ENCODE peak calls at places on chromosomes 11 and 22, in nine cellular contexts. V is A549, W is GM23338, T is mammary epithelial cell, Y is stomach, I is RWPE2, J is PC-9, R is heart left ventricle, P is colonic mucosa. U is an unnamed sample. For H3K4me1, the result is how much of the 10 kb centered on the place peaks cover.

GRCh38 chr11:9775393-9775780 is 111.5 kb downstream of the SWAP70 start:
- DNase-seq in V (no peak), W (peak), T (no peak), Y (no peak), I (no peak), J (no peak), R (no peak), P (no peak), U (no peak)

GRCh38 chr11:123800041-123800440 is 6.1 kb downstream of the OR6M1 start:
- DNase-seq in V (no peak), W (no peak), T (no peak), Y (no peak), I (no peak), J (no peak), R (no peak), P (no peak), U (no peak)

GRCh38 chr11:121426476-121427454 is 25.3 kb upstream of the SORL1 start:
- DNase-seq in V (peak), W (peak), T (no peak), Y (peak), I (no peak), J (no peak), R (peak), P (peak), U (peak)

GRCh38 chr22:23538502-23538860 is 41.6 kb downstream of the IGLL1 start:
- DNase-seq in V (no peak), W (no peak), T (no peak), Y (no peak), I (no peak), J (no peak), R (no peak), P (no peak), U (no peak)

GRCh38 chr11:83257638-83258229 is 28.4 kb downstream of the CCDC90B start:
- DNase-seq in V (no peak), W (no peak), T (peak), Y (no peak), I (no peak), J (peak), R (no peak), P (no peak), U (no peak)

GRCh38 chr11:130999992-131000770 is 83.9 kb upstream of the SNX19 start:
- DNase-seq in V (peak), W (no peak), T (peak), Y (no peak), I (no peak), J (peak), R (no peak), P (no peak), U (no peak)

GRCh38 chr11:117072517-117073218 is 25.6 kb downstream of the SIK3 start:
- DNase-seq in V (peak), W (no peak), T (peak), Y (no peak), I (no peak), J (peak), R (no peak), P (no peak), U (no peak)

GRCh38 chr11:12288934-12289666 is 88.3 kb upstream of the PARVA start:
- DNase-seq in V (no peak), W (no peak), T (no peak), Y (no peak), I (no peak), J (no peak), R (no peak), P (no peak), U (no peak)

GRCh38 chr11:133894956-133895549 is 49.7 kb upstream of the SPATA19 start:
- DNase-seq in V (no peak), W (peak), T (no peak), Y (peak), I (no peak), J (no peak), R (no peak), P (no peak), U (no peak)

GRCh38 chr22:30314918-30315317 is 11.8 kb downstream of the TBC1D10A start:
- DNase-seq in V (no peak), W (no peak), T (peak), Y (no peak), I (no peak), J (no peak), R (no peak), P (no peak), U (no peak)

GRCh38 chr11:2951235-2952110 is 22.3 kb upstream of the PHLDA2 start:
- DNase-seq in V (no peak), W (no peak), T (peak), Y (no peak), I (no peak), J (no peak), R (no peak), P (no peak), U (no peak)

GRCh38 chr22:22075382-22076163 is 93.0 kb upstream of the TOP3B start:
- DNase-seq in V (no peak), W (no peak), T (no peak), Y (no peak), I (no peak), J (peak), R (no peak), P (no peak), U (no peak)

GRCh38 chr22:36406139-36406538 is 18.4 kb upstream of the MYH9 start:
- DNase-seq in V (no peak), W (no peak), T (no peak), Y (no peak), I (no peak), J (no peak), R (no peak), P (no peak), U (no peak)

GRCh38 chr11:70582886-70583641 is 184.7 kb downstream of the CTTN start:
- DNase-seq in V (no peak), W (no peak), T (no peak), Y (no peak), I (peak), J (no peak), R (no peak), P (no peak), U (peak)

GRCh38 chr22:41968601-41969000 is 642 bp upstream of the SEPTIN3 start:
- DNase-seq in V (no peak), W (no peak), T (no peak), Y (no peak), I (no peak), J (peak), R (no peak), P (peak), U (peak)

GRCh38 chr11:96484361-96484760 is 94.5 kb downstream of the JRKL start:
- DNase-seq in V (no peak), W (no peak), T (no peak), Y (no peak), I (no peak), J (no peak), R (no peak), P (no peak), U (no peak)

GRCh38 chr11:119975561-119976152 is 162.3 kb downstream of the TRIM29 start:
- DNase-seq in V (no peak), W (peak), T (no peak), Y (no peak), I (no peak), J (no peak), R (no peak), P (no peak), U (no peak)

GRCh38 chr11:107783121-107783520 is 71.3 kb upstream of the SLN start:
- DNase-seq in V (no peak), W (no peak), T (no peak), Y (no peak), I (no peak), J (no peak), R (no peak), P (no peak), U (no peak)

GRCh38 chr11:83680351-83680750 is 394.2 kb upstream of the CCDC90B start:
- DNase-seq in V (no peak), W (no peak), T (no peak), Y (no peak), I (no peak), J (no peak), R (no peak), P (no peak), U (no peak)

GRCh38 chr11:77402218-77402556 is 71.7 kb downstream of the PAK1 start:
- DNase-seq in V (no peak), W (peak), T (no peak), Y (no peak), I (no peak), J (no peak), R (no peak), P (no peak), U (no peak)

GRCh38 chr11:128045094-128045725 is 542.1 kb downstream of the ETS1 start:
- DNase-seq in V (no peak), W (no peak), T (no peak), Y (no peak), I (no peak), J (no peak), R (no peak), P (no peak), U (no peak)

GRCh38 chr22:38835888-38836301 is 7.9 kb downstream of the NPTXR start:
- DNase-seq in V (no peak), W (peak), T (peak), Y (no peak), I (no peak), J (no peak), R (no peak), P (no peak), U (no peak)

GRCh38 chr22:39553429-39553828 is 17.1 kb upstream of the CACNA1I start:
- DNase-seq in V (no peak), W (no peak), T (no peak), Y (no peak), I (no peak), J (no peak), R (no peak), P (no peak), U (no peak)

GRCh38 chr11:36508743-36509142 is 1.3 kb downstream of the TRAF6 start:
- DNase-seq in V (no peak), W (no peak), T (peak), Y (no peak), I (no peak), J (no peak), R (no peak), P (no peak), U (no peak)

GRCh38 chr11:6606471-6607189 is 3.1 kb downstream of the ILK start:
- DNase-seq in V (peak), W (peak), T (peak), Y (peak), I (peak), J (peak), R (peak), P (peak), U (peak)

GRCh38 chr11:60378359-60378758 is at the start of gene MS4A7:
- DNase-seq in V (no peak), W (no peak), T (no peak), Y (no peak), I (no peak), J (no peak), R (no peak), P (no peak), U (no peak)
- H3K4me3 ChIP-seq in V (no peak), W (no peak), T (no peak), Y (peak), I (no peak), J (no peak), R (peak), P (no peak), U (no peak)

GRCh38 chr11:86050310-86050709 is 18.6 kb downstream of the PICALM start:
- DNase-seq in V (no peak), W (no peak), T (no peak), Y (no peak), I (no peak), J (no peak), R (no peak), P (no peak), U (no peak)
- H3K4me1 ChIP-seq in V (under half), W (under half), T (under half), Y (half or more), I (under half), J (under half), R (under half), P (under half), U (under half)

DNA sequence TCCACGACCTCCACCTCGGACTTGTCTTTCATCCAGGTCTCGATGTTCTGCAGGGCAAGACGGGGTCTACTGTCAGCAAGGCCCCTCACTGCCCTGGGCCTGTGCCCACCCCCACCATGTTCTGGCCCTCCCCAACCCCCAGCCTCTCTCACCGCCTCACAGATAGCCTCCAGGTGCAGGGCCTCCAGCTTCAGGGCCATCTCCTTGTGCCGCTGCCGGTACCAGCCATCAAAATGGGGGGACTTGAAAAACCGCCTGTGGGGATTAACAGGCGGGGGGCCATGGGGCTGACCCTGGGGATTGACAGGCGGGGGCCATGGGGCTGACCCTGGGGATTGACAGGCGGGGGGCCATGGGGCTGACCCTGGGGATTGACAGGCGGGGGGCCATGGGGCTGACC is 4.9 kb upstream of the PLXNB2 start:
- DNase-seq in V (no peak), W (no peak), T (no peak), Y (no peak), I (no peak), J (no peak), R (no peak), P (no peak), U (no peak)
- TF ChIP-seq CTCF in V (no peak), W (no peak), T (no peak), Y (no peak), I (no peak), J (no peak), R (no peak), P (no peak), U (no peak)

GRCh38 chr11:118917488-118918127 is 8.1 kb downstream of the BCL9L start:
- DNase-seq in V (no peak), W (no peak), T (peak), Y (no peak), I (peak), J (peak), R (peak), P (peak), U (peak)

GRCh38 chr11:118916842-118917388 is 8.8 kb downstream of the BCL9L start:
- DNase-seq in V (no peak), W (peak), T (peak), Y (no peak), I (peak), J (peak), R (peak), P (no peak), U (peak)

GRCh38 chr11:118918686-118919280 is 6.9 kb downstream of the BCL9L start:
- DNase-seq in V (no peak), W (no peak), T (no peak), Y (no peak), I (no peak), J (no peak), R (peak), P (no peak), U (no peak)

GRCh38 chr11:118915941-118916841 is 9.5 kb downstream of the BCL9L start:
- DNase-seq in V (no peak), W (no peak), T (no peak), Y (no peak), I (no peak), J (no peak), R (peak), P (no peak), U (peak)

DNA sequence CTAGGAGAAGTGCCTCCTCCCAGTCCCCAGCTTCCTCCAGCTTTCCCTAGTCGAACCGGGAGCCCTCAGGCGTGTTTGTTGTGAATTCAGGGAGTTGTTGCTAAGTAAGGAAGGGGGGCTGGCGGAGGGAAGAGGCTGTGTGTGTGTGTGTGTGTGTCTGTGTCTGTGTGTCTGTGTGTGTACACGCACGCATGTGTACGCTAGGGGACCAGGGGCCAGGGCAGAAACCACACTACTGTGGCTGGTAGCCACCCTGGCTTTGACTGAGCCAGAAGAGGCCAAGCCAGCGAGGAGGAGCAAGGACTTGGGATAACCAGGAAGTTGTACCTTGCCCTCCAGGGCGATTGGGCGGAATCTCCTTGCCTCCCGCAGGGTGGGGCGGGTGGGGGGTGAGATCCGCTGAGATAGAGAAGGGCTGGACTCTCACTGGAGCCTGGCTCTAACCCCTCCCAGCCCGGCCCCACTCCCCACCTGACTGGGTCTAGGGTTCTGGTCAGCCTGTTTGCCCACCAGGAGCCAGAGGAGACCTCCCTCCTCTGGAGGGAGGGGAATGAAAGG is 7.5 kb downstream of the BCL9L start:
- DNase-seq in V (no peak), W (peak), T (peak), Y (peak), I (peak), J (peak), R (peak), P (peak), U (peak)
- H3K4me3 ChIP-seq in V (peak), W (peak), T (no peak), Y (peak), I (peak), J (peak), R (peak), P (peak), U (no peak)

GRCh38 chr22:12697441-12697840 is 2830.6 kb upstream of the OR11H1 start:
- DNase-seq in V (no peak), W (no peak), T (no peak), Y (no peak), I (no peak), J (no peak), R (no peak), P (no peak), U (no peak)
- H3K4me1 ChIP-seq in V (under half), W (under half), T (under half), Y (under half), I (under half), J (under half), R (under half), P (under half), U (under half)

DNA sequence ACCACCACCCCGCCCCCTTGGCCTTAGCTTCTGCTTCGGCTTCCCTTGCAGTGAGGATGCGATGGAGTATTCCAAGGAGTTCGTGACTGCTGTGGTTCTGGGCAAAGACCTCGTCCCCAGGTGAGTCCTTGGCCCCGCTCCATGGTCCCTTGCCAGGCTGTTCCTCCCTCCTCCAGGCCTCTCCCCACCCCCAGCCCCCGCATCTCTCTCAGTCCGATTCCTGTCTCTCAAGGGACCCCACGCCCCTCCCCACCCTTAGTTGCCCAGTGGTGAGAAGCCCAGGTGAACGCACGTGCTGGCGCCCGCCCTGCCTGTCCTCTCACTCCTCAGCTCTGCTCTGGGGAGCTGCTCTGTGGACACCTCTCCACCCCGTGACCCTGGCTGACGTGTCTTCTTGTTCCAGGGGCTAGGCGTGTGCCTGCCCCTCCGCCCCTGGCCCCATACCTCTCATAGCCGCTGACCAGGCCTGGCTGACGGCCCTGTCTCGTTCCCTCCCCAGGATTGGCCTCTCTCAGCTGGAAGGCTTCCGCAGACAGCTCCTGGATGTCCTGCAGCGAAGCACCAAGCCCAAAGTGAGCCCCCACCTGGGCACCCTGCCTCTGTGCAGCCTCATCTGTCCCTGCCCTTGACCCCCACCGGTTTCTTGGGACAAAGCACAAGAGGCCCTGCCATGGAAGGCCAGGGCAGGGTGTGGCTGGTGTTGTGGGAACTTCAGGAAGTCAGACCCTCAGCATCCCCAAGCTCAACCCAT is 14.6 kb upstream of the MYRF start:
- DNase-seq in V (no peak), W (no peak), T (no peak), Y (no peak), I (no peak), J (no peak), R (no peak), P (no peak), U (no peak)
- TF ChIP-seq CTCF in V (no peak), W (no peak), T (no peak), Y (no peak), I (no peak), J (no peak), R (no peak), P (no peak), U (no peak)

GRCh38 chr22:40684728-40685127 is 5.4 kb downstream of the MCHR1 start:
- DNase-seq in V (no peak), W (peak), T (no peak), Y (no peak), I (no peak), J (no peak), R (no peak), P (no peak), U (no peak)
- H3K4me3 ChIP-seq in V (no peak), W (peak), T (no peak), Y (no peak), I (no peak), J (no peak), R (no peak), P (no peak), U (no peak)

GRCh38 chr22:45997775-45998637 is 21.0 kb upstream of the WNT7B start:
- DNase-seq in V (no peak), W (no peak), T (no peak), Y (no peak), I (peak), J (no peak), R (peak), P (no peak), U (peak)
- H3K4me1 ChIP-seq in V (under half), W (under half), T (under half), Y (half or more), I (under half), J (under half), R (under half), P (under half), U (under half)

GRCh38 chr22:20169253-20169822 is 18.5 kb upstream of the CCDC188 start:
- DNase-seq in V (no peak), W (no peak), T (no peak), Y (no peak), I (no peak), J (no peak), R (no peak), P (no peak), U (no peak)
- TF ChIP-seq CTCF in V (no peak), W (no peak), T (no peak), Y (no peak), I (no peak), J (no peak), R (no peak), P (no peak), U (no peak)

GRCh38 chr22:28710889-28711285 is 30.7 kb downstream of the CHEK2 start:
- DNase-seq in V (no peak), W (no peak), T (no peak), Y (no peak), I (no peak), J (no peak), R (no peak), P (no peak), U (no peak)
- H3K4me3 ChIP-seq in V (no peak), W (no peak), T (no peak), Y (no peak), I (no peak), J (no peak), R (no peak), P (no peak), U (no peak)

U was measured in mucosa of descending colon.